ENCODE peak calls at places on chromosome 13, in ten cellular contexts. X, F, W, K, T, N, J, I, A and V are unnamed samples.

GRCh38 chr13:93687261-93687660 is 460.7 kb downstream of the GPC6 start:
- DNase-seq in N (peak), I (no peak), T (no peak), X (no peak), A (no peak), J (no peak), K (no peak), F (no peak), W (no peak), V (no peak)

GRCh38 chr13:35720690-35721554 is 244.4 kb upstream of the MAB21L1 start:
- DNase-seq in F (no peak), W (no peak), X (no peak), N (peak), J (no peak), T (peak), A (peak), I (peak), K (no peak), V (peak)

GRCh38 chr13:42654760-42655159 is 80.8 kb downstream of the TNFSF11 start:
- DNase-seq in K (no peak), N (peak), W (no peak), A (no peak), F (no peak), X (no peak), J (no peak), T (no peak), I (no peak), V (no peak)

GRCh38 chr13:39051157-39051556 is 12.9 kb downstream of the NHLRC3 start:
- DNase-seq in J (no peak), A (peak), N (peak), W (no peak), X (no peak), F (no peak), K (no peak), T (peak), I (no peak), V (peak)

GRCh38 chr13:29704648-29705047 is 109.2 kb upstream of the SLC7A1 start:
- DNase-seq in T (peak), X (no peak), W (no peak), A (no peak), N (peak), K (no peak), J (no peak), F (no peak), I (no peak), V (no peak)

GRCh38 chr13:114259974-114260373 is 21.4 kb upstream of the UPF3A start:
- DNase-seq in J (no peak), F (no peak), T (no peak), I (no peak), W (no peak), X (no peak), N (no peak), K (no peak), A (no peak), V (no peak)

GRCh38 chr13:46124967-46125933 is 20.4 kb upstream of the CPB2 start:
- DNase-seq in F (no peak), I (no peak), J (no peak), N (peak), W (no peak), A (no peak), X (no peak), K (no peak), T (no peak), V (no peak)

GRCh38 chr13:73767747-73768315 is 366.4 kb downstream of the KLF12 start:
- DNase-seq in F (no peak), X (peak), I (no peak), W (peak), N (no peak), A (no peak), K (no peak), T (peak), J (no peak), V (no peak)

GRCh38 chr13:28325022-28325421 is 169.9 kb downstream of the FLT1 start:
- DNase-seq in F (no peak), W (no peak), I (no peak), K (no peak), T (no peak), X (no peak), N (peak), J (no peak), A (no peak), V (no peak)

GRCh38 chr13:48580886-48581285 is 48.0 kb upstream of the RCBTB2 start:
- DNase-seq in T (no peak), W (no peak), X (no peak), N (peak), I (no peak), A (no peak), J (no peak), F (no peak), K (no peak), V (no peak)

GRCh38 chr13:39578821-39579291 is 24.1 kb downstream of the LHFPL6 start:
- DNase-seq in F (no peak), K (no peak), W (no peak), T (no peak), A (no peak), N (no peak), J (no peak), X (no peak), I (no peak), V (no peak)

GRCh38 chr13:46535002-46535401 is 18.0 kb upstream of the LRCH1 start:
- DNase-seq in T (no peak), I (no peak), K (no peak), N (no peak), X (no peak), A (no peak), W (no peak), F (no peak), J (no peak), V (no peak)